ENCODE peak calls at places on chromosome 7, in seven cellular contexts. P is MM.1S, Z is mesendoderm, N is GM23248, A is colonic mucosa, W is astrocyte, F is PC-3. V is an unnamed sample. For H3K4me1, the result is how much of the 10 kb centered on the place peaks cover.

GRCh38 chr7:130393095-130393494 is 12.8 kb downstream of the CPA1 start:
- DNase-seq in P (no peak), Z (no peak), N (peak), A (no peak), W (peak), F (no peak), V (no peak)

GRCh38 chr7:74405191-74405898 is 48.4 kb upstream of the GTF2IRD1 start:
- DNase-seq in P (peak), Z (peak), N (peak), A (no peak), W (no peak), F (no peak), V (peak)

GRCh38 chr7:8913687-8914086 is 480.3 kb downstream of the NXPH1 start:
- DNase-seq in P (no peak), Z (peak), N (no peak), A (no peak), W (no peak), F (no peak), V (no peak)

GRCh38 chr7:103752995-103753394 is 236.5 kb downstream of the RELN start:
- DNase-seq in P (no peak), Z (no peak), N (peak), A (no peak), W (no peak), F (peak), V (no peak)

GRCh38 chr7:22730921-22731654 is 4.1 kb downstream of the IL6 start:
- DNase-seq in P (peak), Z (no peak), N (peak), A (no peak), W (peak), F (peak), V (no peak)

GRCh38 chr7:105196473-105196872 is 182.5 kb downstream of the KMT2E start:
- DNase-seq in P (no peak), Z (no peak), N (peak), A (no peak), W (peak), F (no peak), V (no peak)

GRCh38 chr7:134899729-134900128 is 86.6 kb upstream of the AGBL3 start:
- DNase-seq in P (no peak), Z (peak), N (peak), A (no peak), W (peak), F (peak), V (no peak)

GRCh38 chr7:119783799-119784198 is 489.2 kb upstream of the KCND2 start:
- DNase-seq in P (no peak), Z (no peak), N (peak), A (no peak), W (peak), F (peak), V (no peak)

GRCh38 chr7:21076054-21076453 is 289.4 kb upstream of the SP8 start:
- DNase-seq in P (no peak), Z (no peak), N (no peak), A (peak), W (no peak), F (no peak), V (no peak)

GRCh38 chr7:134750083-134751062 is 29.1 kb upstream of the CALD1 start:
- DNase-seq in P (peak), Z (peak), N (peak), A (peak), W (no peak), F (peak), V (peak)

GRCh38 chr7:28686418-28686800 is 271.7 kb downstream of the TRIL start:
- DNase-seq in P (no peak), Z (peak), N (peak), A (no peak), W (peak), F (peak), V (peak)

GRCh38 chr7:102436123-102436522 is 2.7 kb downstream of the ORAI2 start:
- DNase-seq in P (no peak), Z (no peak), N (no peak), A (no peak), W (no peak), F (no peak), V (no peak)
- H3K4me1 ChIP-seq in P (half or more), Z (under half), N (under half), A (under half), W (under half), F (under half), V (under half)

DNA sequence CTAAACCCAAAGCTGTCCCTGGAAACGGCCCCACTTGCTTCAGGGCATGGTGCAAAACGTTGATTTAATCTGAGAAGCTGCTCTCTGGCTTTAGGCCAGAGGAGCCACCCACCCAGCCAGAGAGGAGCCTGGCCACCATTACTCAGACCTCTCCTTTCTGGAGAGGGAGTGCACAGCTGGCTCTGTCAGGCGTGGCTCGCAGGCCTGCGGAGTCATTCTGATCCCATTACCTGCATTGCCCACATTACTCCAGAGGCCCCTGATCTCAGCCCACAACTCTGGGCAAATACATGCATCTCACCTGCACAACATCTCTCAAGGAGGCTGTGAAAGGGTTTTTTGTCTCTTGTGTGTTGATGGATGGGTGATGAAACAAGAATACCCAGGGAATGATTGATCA is 370.0 kb upstream of the IGFBP3 start:
- DNase-seq in P (no peak), Z (no peak), N (peak), A (no peak), W (peak), F (peak), V (no peak)
- H3K9ac ChIP-seq in P (no peak), Z (no peak), N (peak), A (no peak), W (peak), F (peak), V (no peak)

DNA sequence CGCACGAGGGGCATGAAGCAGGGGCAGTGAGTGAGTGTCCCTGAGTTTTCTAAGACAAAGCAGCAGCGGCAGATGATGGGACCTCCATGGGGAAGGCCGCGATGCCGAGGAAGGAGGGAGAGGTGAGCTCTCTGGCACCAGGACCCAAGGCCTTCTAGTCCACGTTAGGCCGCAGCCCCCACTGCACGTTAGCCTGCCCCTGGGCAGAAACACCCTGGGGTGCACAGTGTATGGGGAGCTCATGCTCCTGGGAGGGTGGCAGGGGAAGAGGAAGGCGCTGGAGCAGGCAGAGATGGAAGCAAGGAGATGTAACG is 97.3 kb upstream of the IKZF1 start:
- DNase-seq in P (no peak), Z (no peak), N (no peak), A (no peak), W (no peak), F (no peak), V (peak)
- H3K4me1 ChIP-seq in P (under half), Z (under half), N (under half), A (under half), W (under half), F (under half), V (under half)

DNA sequence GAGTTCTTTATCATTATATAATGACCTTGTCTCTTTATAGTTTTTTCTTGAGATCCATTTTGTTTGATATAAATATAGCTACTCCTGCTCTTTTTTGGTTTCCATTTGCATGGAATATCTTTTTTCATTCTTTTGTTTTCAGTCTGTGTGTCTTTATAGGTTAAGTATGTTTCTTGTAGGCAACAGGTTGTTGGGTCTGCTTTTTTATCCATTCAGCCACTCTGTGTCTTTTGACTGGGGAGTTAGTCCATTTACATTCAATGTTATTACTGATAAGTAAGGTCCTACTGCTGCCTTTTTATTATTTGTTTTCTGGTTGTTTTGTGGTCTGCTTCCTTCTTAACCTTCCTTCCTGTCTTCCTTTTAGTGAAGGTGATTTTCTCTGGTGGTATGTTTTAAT is 21.1 kb downstream of the GALNT11 start:
- DNase-seq in P (no peak), Z (no peak), N (no peak), A (no peak), W (no peak), F (no peak), V (no peak)
- H3K9ac ChIP-seq in P (no peak), Z (no peak), N (no peak), A (no peak), W (no peak), F (no peak), V (no peak)

GRCh38 chr7:30467275-30467674 is 11.3 kb downstream of the NOD1 start:
- DNase-seq in P (no peak), Z (no peak), N (no peak), A (no peak), W (no peak), F (no peak), V (no peak)
- H3K4me1 ChIP-seq in P (under half), Z (under half), N (half or more), A (under half), W (under half), F (under half), V (under half)

GRCh38 chr7:101860316-101861222 is 43.1 kb downstream of the CUX1 start:
- DNase-seq in P (no peak), Z (no peak), N (no peak), A (no peak), W (no peak), F (no peak), V (no peak)
- H3K9ac ChIP-seq in P (no peak), Z (no peak), N (no peak), A (no peak), W (no peak), F (no peak), V (no peak)

GRCh38 chr7:5682889-5683670 is 98.4 kb downstream of the RNF216 start:
- DNase-seq in P (no peak), Z (no peak), N (no peak), A (no peak), W (no peak), F (no peak), V (no peak)

GRCh38 chr7:5687936-5688673 is 93.4 kb downstream of the RNF216 start:
- DNase-seq in P (no peak), Z (no peak), N (no peak), A (no peak), W (no peak), F (no peak), V (no peak)

GRCh38 chr7:5681979-5682546 is 99.4 kb downstream of the RNF216 start:
- DNase-seq in P (no peak), Z (no peak), N (no peak), A (no peak), W (no peak), F (no peak), V (no peak)

GRCh38 chr7:5686131-5686530 is 95.3 kb downstream of the RNF216 start:
- DNase-seq in P (no peak), Z (no peak), N (no peak), A (no peak), W (no peak), F (no peak), V (no peak)

DNA sequence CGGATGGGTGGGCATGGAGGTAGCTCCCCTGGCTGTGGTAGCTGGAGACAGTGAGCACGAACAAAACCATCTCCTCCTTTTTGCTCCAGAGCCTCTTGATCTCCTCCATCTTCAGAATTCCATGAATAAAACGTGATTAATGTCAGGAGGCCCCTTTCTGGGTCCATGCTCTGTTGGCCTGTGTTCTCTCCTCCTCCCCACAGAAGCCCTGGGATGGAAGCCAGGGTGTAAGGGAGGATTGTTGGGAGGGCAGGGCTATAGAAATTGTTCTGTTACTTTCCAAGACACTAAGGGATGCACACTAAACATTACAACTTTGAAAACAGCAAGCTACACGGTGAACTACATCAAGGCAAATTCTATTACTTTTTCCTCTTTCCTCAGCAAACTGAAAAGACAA is 96.3 kb downstream of the RNF216 start:
- DNase-seq in P (no peak), Z (no peak), N (no peak), A (no peak), W (no peak), F (no peak), V (no peak)
- H3K4me1 ChIP-seq in P (under half), Z (under half), N (under half), A (under half), W (under half), F (under half), V (under half)

GRCh38 chr7:2705371-2706096 is 17.5 kb downstream of the AMZ1 start:
- DNase-seq in P (no peak), Z (no peak), N (no peak), A (no peak), W (no peak), F (no peak), V (peak)
- H3K9ac ChIP-seq in P (no peak), Z (no peak), N (no peak), A (no peak), W (no peak), F (no peak), V (no peak)

DNA sequence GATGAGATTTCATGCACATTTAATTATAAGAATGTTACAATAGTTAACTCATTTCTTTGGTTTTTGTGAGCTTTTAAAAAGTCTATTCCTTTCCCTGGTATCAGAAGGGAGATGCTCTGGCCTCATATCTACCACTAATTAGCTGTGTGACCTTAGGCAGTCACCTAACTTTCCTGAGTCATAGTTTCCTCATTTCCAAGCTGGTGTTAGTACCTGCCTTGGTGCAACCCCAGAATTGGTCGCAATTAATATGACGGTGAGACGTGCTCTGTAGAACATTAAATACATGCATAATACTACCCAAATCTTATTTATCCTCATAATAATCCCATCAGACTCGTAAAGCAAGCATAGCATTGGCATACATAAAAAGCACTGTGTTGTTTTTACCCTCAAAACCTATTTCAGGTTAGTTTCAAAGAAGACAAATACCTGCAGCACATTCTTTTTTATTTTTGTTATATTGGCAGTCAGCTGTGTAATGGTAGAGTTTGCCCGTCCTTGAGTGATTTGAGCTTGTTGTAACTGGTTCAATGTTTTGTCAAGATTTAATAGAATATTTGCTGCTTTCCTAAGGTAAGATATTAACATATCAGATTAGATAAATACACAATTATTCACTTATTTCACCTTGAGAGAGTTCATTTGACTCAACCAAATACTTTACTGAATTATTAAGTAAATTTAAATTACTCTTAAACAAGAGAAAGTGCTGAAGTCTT is 31.0 kb upstream of the LAMB1 start:
- DNase-seq in P (no peak), Z (peak), N (no peak), A (no peak), W (no peak), F (no peak), V (no peak)
- H3K4me1 ChIP-seq in P (under half), Z (under half), N (under half), A (under half), W (under half), F (under half), V (under half)

V was measured in endodermal cell.